ENCODE peak calls at places on chromosomes 6 and 20, in four cellular contexts. U is GM12864, O is HL-60, C is epithelial cell of proximal tubule. S is an unnamed sample.

GRCh38 chr20:18005170-18005989 is 36.6 kb downstream of the MGME1 start:
- DNase-seq in U (peak; percentile 82), O (no peak), C (peak; percentile 87), S (peak; percentile 76)

GRCh38 chr6:131960371-131961133 is 9.4 kb upstream of the CCN2 start:
- DNase-seq in U (no peak), O (no peak), C (no peak), S (no peak)

GRCh38 chr6:158324136-158324535 is 11.9 kb downstream of the TULP4 start:
- DNase-seq in U (no peak), O (no peak), C (no peak), S (no peak)

GRCh38 chr6:17167327-17167979 is 65.6 kb downstream of the STMND1 start:
- DNase-seq in U (no peak), O (peak; percentile 7), C (no peak), S (no peak)

GRCh38 chr20:43187476-43188233 is 2.1 kb downstream of the PTPRT start:
- DNase-seq in U (peak; percentile 16), O (peak; percentile 54), C (no peak), S (peak; percentile 89)

GRCh38 chr6:138371720-138372119 is 6.0 kb upstream of the SMIM28 start:
- DNase-seq in U (no peak), O (no peak), C (peak; percentile 6), S (no peak)

GRCh38 chr6:6483168-6483567 is 105.4 kb upstream of the LY86 start:
- DNase-seq in U (no peak), O (no peak), C (no peak), S (no peak)

GRCh38 chr6:31815025-31815838 is at the start of the genes HSPA1A and HSPA1L:
- DNase-seq in U (no peak), O (no peak), C (no peak), S (peak; percentile 86)

GRCh38 chr6:145071836-145072235 is 663.5 kb downstream of the EPM2A start:
- DNase-seq in U (no peak), O (no peak), C (no peak), S (no peak)

GRCh38 chr6:2865270-2866182 is 23.9 kb upstream of the SERPINB1 start:
- DNase-seq in U (no peak), O (no peak), C (peak; percentile 50), S (no peak)

GRCh38 chr20:24772667-24773066 is 176.4 kb upstream of the CST7 start:
- DNase-seq in U (no peak), O (no peak), C (no peak), S (no peak)

GRCh38 chr6:36834576-36835293 is 4.5 kb downstream of the CPNE5 start:
- DNase-seq in U (no peak), O (no peak), C (no peak), S (no peak)

GRCh38 chr6:114634016-114634415 is 291.2 kb upstream of the HS3ST5 start:
- DNase-seq in U (no peak), O (no peak), C (no peak), S (no peak)

GRCh38 chr20:51321343-51322163 is 221.0 kb downstream of the NFATC2 start:
- DNase-seq in U (no peak), O (no peak), C (no peak), S (no peak)

GRCh38 chr6:16432075-16433032 is 194.0 kb downstream of the GMPR start:
- DNase-seq in U (no peak), O (no peak), C (no peak), S (no peak)

GRCh38 chr20:8299921-8300320 is 167.9 kb downstream of the PLCB1 start:
- DNase-seq in U (no peak), O (no peak), C (no peak), S (no peak)

GRCh38 chr6:158538741-158539140 is 21.1 kb upstream of the TMEM181 start:
- DNase-seq in U (no peak), O (no peak), C (no peak), S (no peak)

GRCh38 chr6:29965873-29966601 is 23.7 kb downstream of the HLA-A start:
- DNase-seq in U (peak; percentile 55), O (peak; percentile 89), C (no peak), S (peak; percentile 52)

GRCh38 chr6:30060634-30060981 is 457 bp upstream of the POLR1H start:
- DNase-seq in U (no peak), O (peak; percentile 63), C (no peak), S (peak; percentile 23)

GRCh38 chr6:129691043-129691640 is 18.8 kb downstream of the ARHGAP18 start:
- DNase-seq in U (no peak), O (no peak), C (no peak), S (no peak)

GRCh38 chr20:63957004-63957689 is 931 bp upstream of the UCKL1 start:
- DNase-seq in U (no peak), O (peak; percentile 73), C (no peak), S (peak; percentile 78)

GRCh38 chr20:17992847-17993508 is 24.2 kb downstream of the MGME1 start:
- DNase-seq in U (no peak), O (no peak), C (no peak), S (no peak)

GRCh38 chr6:45112711-45113110 is 215.4 kb upstream of the RUNX2 start:
- DNase-seq in U (no peak), O (no peak), C (no peak), S (no peak)

GRCh38 chr6:123888779-123889513 is 85.3 kb downstream of the NKAIN2 start:
- DNase-seq in U (no peak), O (no peak), C (no peak), S (no peak)

GRCh38 chr20:45157977-45158376 is 16.7 kb upstream of the PI3 start:
- DNase-seq in U (no peak), O (no peak), C (peak; percentile 63), S (no peak)

GRCh38 chr6:3421763-3422456 is 34.9 kb downstream of the SLC22A23 start:
- DNase-seq in U (no peak), O (no peak), C (no peak), S (no peak)

DNA sequence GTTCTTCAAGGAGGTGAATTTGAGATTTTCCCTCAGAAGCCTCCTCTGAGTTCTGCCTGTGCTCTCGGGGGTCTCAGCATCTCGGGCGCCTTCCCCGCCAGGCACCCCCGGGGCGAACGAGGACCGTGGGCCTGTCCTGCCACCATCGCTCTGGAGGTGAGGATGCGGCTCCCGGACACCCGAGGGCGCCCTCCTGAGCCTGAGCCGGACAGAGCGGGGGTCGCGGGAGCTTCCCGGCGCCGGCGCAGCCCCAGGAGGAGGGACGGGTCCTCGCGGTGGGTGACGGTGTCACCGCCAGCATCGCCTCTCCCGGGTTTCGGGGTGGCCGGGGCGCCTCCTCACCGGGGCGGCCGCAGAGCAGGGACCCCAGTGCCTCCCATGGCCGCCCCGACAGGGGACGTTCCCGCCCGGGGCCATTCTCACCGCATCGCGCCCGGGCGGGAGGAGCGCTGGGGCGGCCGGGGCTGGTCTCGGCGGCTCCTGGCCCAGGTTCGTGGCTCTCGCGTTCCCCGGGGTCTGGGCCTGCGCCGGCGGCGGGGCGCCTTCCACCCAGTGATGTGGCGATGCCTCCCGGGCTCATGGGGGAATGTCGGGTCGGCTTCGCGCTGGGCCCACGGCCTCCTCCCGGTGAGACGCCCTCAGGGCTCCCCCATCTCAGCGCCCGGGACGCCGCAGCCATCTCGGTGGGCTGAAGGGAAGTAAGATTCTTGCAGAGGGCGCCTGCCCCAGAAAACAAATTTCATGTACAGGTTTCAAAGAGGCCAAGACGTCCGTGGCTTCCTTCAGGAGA is 210.5 kb downstream of the ERMARD start:
- DNase-seq in U (no peak), O (no peak), C (no peak), S (no peak)
- TF ChIP-seq CTCF in U (peak; percentile 25), O (no peak), C (peak; percentile 20), S (no peak)

DNA sequence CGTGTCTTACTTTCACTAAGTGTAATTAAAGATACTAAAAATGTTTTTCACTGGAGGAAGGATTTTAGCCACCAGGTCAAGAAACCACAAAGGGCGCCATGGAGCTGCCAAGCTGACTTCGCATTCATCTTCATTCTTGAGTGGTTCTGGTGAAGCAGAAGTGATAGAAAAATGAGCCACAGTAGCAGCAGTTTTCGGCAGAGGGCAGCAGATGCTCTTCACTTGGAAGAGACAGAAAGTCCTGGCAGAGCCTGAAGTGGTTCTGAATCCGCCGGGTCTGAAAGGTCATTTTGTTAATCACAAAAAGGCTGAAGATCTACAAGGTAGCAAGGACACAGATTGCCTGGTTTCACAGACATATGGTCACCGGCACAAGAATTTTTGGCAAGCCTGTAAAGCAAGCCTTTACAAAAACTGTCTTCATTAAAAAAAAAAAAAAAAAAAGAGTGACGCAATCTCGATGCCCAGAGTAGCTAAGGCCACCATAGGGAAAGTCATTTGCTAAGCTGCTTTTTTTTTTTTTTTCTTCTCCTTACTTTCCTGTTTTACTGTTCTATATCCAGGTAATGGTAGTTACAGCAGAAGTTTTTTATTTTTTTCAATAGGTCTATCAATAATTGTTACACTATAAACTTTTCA is 345.1 kb upstream of the AGPAT4 start:
- DNase-seq in U (no peak), O (no peak), C (peak; percentile 61), S (no peak)
- TF ChIP-seq CTCF in U (no peak), O (no peak), C (peak; percentile 76), S (no peak)

GRCh38 chr6:140747114-140747513 is 1372.7 kb upstream of the CITED2 start:
- DNase-seq in U (no peak), O (no peak), C (no peak), S (no peak)
- TF ChIP-seq CTCF in U (no peak), O (no peak), C (no peak), S (no peak)

GRCh38 chr6:80134065-80134464 is 27.6 kb downstream of the BCKDHB start:
- DNase-seq in U (no peak), O (no peak), C (no peak), S (no peak)

DNA sequence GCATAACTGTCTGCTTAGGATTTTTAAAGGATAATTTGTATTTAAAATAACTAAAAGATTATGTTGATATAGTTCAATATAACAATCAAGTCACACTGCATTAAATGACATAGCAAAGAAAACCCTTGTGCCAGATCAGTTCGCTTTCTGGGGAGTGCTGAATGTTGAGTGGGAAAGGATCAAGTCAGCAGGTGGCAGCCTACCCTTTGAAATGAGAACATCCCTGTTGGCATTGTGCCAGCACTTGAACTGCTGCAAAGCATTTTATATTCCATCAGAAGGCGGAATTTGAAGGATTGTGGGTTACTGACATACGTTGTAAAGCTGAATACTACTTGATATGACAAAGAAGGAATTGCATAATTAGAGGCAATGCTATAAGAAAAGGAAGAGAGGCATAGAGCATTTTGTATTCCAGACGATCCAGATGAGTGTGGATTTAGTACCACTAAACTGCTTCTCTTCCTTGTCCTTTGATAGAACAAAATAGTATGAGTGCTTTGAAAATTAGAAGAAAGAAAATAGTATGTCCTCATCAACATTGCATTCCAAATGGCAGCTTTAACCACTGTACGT is 26.6 kb downstream of the BCKDHB start:
- DNase-seq in U (no peak), O (peak; percentile 52), C (peak; percentile 12), S (no peak)
- TF ChIP-seq CTCF in U (peak; percentile 15), O (no peak), C (peak; percentile 74), S (no peak)

DNA sequence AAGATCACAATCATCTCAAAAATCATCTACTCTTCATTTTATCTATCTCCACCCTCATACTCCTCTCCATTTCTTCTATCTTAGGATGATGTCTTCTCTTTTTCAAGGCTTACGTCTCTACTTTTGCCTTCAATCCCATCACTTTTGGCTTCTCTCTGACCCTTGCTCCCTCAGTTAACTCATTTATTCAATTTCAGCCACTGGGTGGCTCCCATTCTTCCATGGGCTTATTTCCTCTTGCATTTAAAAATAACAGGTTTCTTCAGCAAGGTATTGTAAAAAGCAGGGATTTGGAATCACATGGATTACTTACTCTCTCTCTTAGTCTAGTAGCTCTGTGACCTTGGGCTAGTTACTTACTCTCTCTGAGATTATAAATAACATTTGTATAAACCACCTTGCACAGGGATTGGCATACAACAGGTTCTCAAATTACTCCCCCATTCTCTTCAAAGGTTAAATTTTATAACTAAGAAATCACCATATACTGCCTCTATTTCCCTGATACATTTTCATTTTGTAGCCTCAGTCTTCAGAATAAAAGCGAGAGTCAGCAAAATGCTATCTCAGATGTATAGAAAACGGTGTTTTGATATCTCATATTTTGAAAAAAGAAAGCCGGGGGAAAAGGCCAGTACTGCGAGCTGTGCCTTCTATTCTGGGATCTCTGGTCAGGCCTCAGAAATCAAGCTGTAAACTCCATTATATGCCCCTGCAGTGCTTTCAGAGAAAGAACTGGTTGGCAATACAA is 5.5 kb downstream of the ZSCAN12 start:
- DNase-seq in U (no peak), O (no peak), C (no peak), S (no peak)
- TF ChIP-seq CTCF in U (no peak), O (no peak), C (peak; percentile 52), S (no peak)

GRCh38 chr20:13292486-13292885 is 71.4 kb downstream of the ISM1 start:
- DNase-seq in U (no peak), O (no peak), C (no peak), S (no peak)
- TF ChIP-seq CTCF in U (no peak), O (no peak), C (no peak), S (no peak)

S was measured in GM20000.